ENCODE peak calls at places on chromosome 6, in four cellular contexts. One of them, this sample, is unnamed.

GRCh38 chr6:79305020-79305419 is 70.5 kb upstream of the HMGN3 start:
- DNase-seq in HS-27A: no peak
- DNase-seq in CD4-positive, CD25-positive, alpha-beta regulatory T cell: no peak
- DNase-seq in ascending aorta: no peak
- DNase-seq in this sample: no peak

GRCh38 chr6:135030532-135031178 is 24.0 kb downstream of the HBS1L start:
- DNase-seq in CD4-positive, CD25-positive, alpha-beta regulatory T cell: peak
- DNase-seq in HS-27A: no peak
- DNase-seq in ascending aorta: no peak
- DNase-seq in this sample: no peak

GRCh38 chr6:21828689-21829088 is 235.1 kb downstream of the SOX4 start:
- DNase-seq in CD4-positive, CD25-positive, alpha-beta regulatory T cell: no peak
- DNase-seq in HS-27A: no peak
- DNase-seq in ascending aorta: no peak
- DNase-seq in this sample: no peak

GRCh38 chr6:81988871-81989270 is 236.4 kb upstream of the TENT5A start:
- DNase-seq in HS-27A: no peak
- DNase-seq in CD4-positive, CD25-positive, alpha-beta regulatory T cell: no peak
- DNase-seq in ascending aorta: no peak
- DNase-seq in this sample: no peak

GRCh38 chr6:134529921-134530320 is 212.0 kb upstream of the SGK1 start:
- DNase-seq in ascending aorta: no peak
- DNase-seq in HS-27A: no peak
- DNase-seq in CD4-positive, CD25-positive, alpha-beta regulatory T cell: no peak
- DNase-seq in this sample: no peak

GRCh38 chr6:157070403-157071107 is 252.8 kb downstream of the TMEM242 start:
- DNase-seq in HS-27A: no peak
- DNase-seq in CD4-positive, CD25-positive, alpha-beta regulatory T cell: no peak
- DNase-seq in ascending aorta: no peak
- DNase-seq in this sample: no peak

GRCh38 chr6:33688006-33688405 is 23.5 kb downstream of the UQCC2 start:
- DNase-seq in ascending aorta: no peak
- DNase-seq in CD4-positive, CD25-positive, alpha-beta regulatory T cell: no peak
- DNase-seq in HS-27A: no peak
- DNase-seq in this sample: no peak

GRCh38 chr6:151805286-151805840 is 2.1 kb upstream of the ESR1 start:
- DNase-seq in CD4-positive, CD25-positive, alpha-beta regulatory T cell: no peak
- DNase-seq in ascending aorta: peak
- DNase-seq in HS-27A: no peak
- DNase-seq in this sample: no peak

GRCh38 chr6:16758163-16758975 is 2.9 kb downstream of the ATXN1 start:
- DNase-seq in HS-27A: no peak
- DNase-seq in ascending aorta: no peak
- DNase-seq in CD4-positive, CD25-positive, alpha-beta regulatory T cell: no peak
- DNase-seq in this sample: peak

GRCh38 chr6:166435574-166435973 is 52.8 kb upstream of the MPC1 start:
- DNase-seq in ascending aorta: no peak
- DNase-seq in CD4-positive, CD25-positive, alpha-beta regulatory T cell: peak
- DNase-seq in HS-27A: no peak
- DNase-seq in this sample: peak

GRCh38 chr6:90197854-90198496 is 98.7 kb downstream of the BACH2 start:
- DNase-seq in HS-27A: no peak
- DNase-seq in ascending aorta: no peak
- DNase-seq in CD4-positive, CD25-positive, alpha-beta regulatory T cell: no peak
- DNase-seq in this sample: no peak

GRCh38 chr6:99492137-99492536 is 23.1 kb downstream of the USP45 start:
- DNase-seq in HS-27A: no peak
- DNase-seq in CD4-positive, CD25-positive, alpha-beta regulatory T cell: no peak
- DNase-seq in ascending aorta: no peak
- DNase-seq in this sample: no peak

GRCh38 chr6:43724914-43725642 is 37.5 kb upstream of the MRPS18A start:
- DNase-seq in ascending aorta: peak
- DNase-seq in HS-27A: peak
- DNase-seq in CD4-positive, CD25-positive, alpha-beta regulatory T cell: peak
- DNase-seq in this sample: peak

GRCh38 chr6:6517059-6517458 is 71.5 kb upstream of the LY86 start:
- DNase-seq in HS-27A: no peak
- DNase-seq in ascending aorta: no peak
- DNase-seq in CD4-positive, CD25-positive, alpha-beta regulatory T cell: no peak
- DNase-seq in this sample: no peak

GRCh38 chr6:31170987-31171671 is 647 bp upstream of the POU5F1 start:
- DNase-seq in CD4-positive, CD25-positive, alpha-beta regulatory T cell: no peak
- DNase-seq in ascending aorta: no peak
- DNase-seq in HS-27A: no peak
- DNase-seq in this sample: no peak

GRCh38 chr6:137233561-137234504 is 14.6 kb upstream of the IFNGR1 start:
- DNase-seq in ascending aorta: peak
- DNase-seq in HS-27A: no peak
- DNase-seq in CD4-positive, CD25-positive, alpha-beta regulatory T cell: no peak
- DNase-seq in this sample: no peak

GRCh38 chr6:110357696-110358535 is at the start of gene METTL24:
- DNase-seq in CD4-positive, CD25-positive, alpha-beta regulatory T cell: peak
- DNase-seq in ascending aorta: no peak
- DNase-seq in HS-27A: no peak
- DNase-seq in this sample: no peak

GRCh38 chr6:54860739-54861138 is 14.2 kb downstream of the FAM83B start:
- DNase-seq in HS-27A: no peak
- DNase-seq in ascending aorta: no peak
- DNase-seq in CD4-positive, CD25-positive, alpha-beta regulatory T cell: no peak
- DNase-seq in this sample: no peak

GRCh38 chr6:16929814-16930213 is 168.6 kb upstream of the ATXN1 start:
- DNase-seq in HS-27A: no peak
- DNase-seq in ascending aorta: no peak
- DNase-seq in CD4-positive, CD25-positive, alpha-beta regulatory T cell: no peak
- DNase-seq in this sample: no peak

GRCh38 chr6:144334150-144334708 is 49.1 kb downstream of the UTRN start:
- DNase-seq in ascending aorta: no peak
- DNase-seq in CD4-positive, CD25-positive, alpha-beta regulatory T cell: peak
- DNase-seq in HS-27A: no peak
- DNase-seq in this sample: peak

GRCh38 chr6:49205526-49205925 is 257.5 kb downstream of the MMUT start:
- DNase-seq in ascending aorta: no peak
- DNase-seq in CD4-positive, CD25-positive, alpha-beta regulatory T cell: no peak
- DNase-seq in HS-27A: no peak
- DNase-seq in this sample: no peak

GRCh38 chr6:32153252-32153834 is 598 bp upstream of the PPT2 start:
- DNase-seq in ascending aorta: no peak
- DNase-seq in HS-27A: no peak
- DNase-seq in CD4-positive, CD25-positive, alpha-beta regulatory T cell: no peak
- DNase-seq in this sample: no peak

This sample was measured in naive thymus-derived CD4-positive, alpha-beta T cell.